ENCODE peak calls at places on chromosomes 5 and 9, in seven cellular contexts. R is heart left ventricle, I is small intestine, L is A549, W is SJSA1, O is AG09309, C is omental fat pad. X is an unnamed sample.

GRCh38 chr5:43231977-43232376 is 40.0 kb downstream of the NIM1K start:
- DNase-seq in R (no peak), I (peak; percentile 12), L (no peak), W (no peak), O (no peak), C (no peak), X (peak; percentile 30)

GRCh38 chr5:1035421-1036405 is 27.1 kb downstream of the NKD2 start:
- DNase-seq in R (peak; percentile 61), I (no peak), L (no peak), W (no peak), O (no peak), C (no peak), X (no peak)

GRCh38 chr9:128683340-128684064 is 5.5 kb upstream of the SET start:
- DNase-seq in R (peak; percentile 72), I (peak; percentile 78), L (peak; percentile 56), W (no peak), O (no peak), C (no peak), X (peak; percentile 67)

GRCh38 chr5:16180789-16181082 is 1.1 kb upstream of the MARCHF11 start:
- DNase-seq in R (no peak), I (no peak), L (no peak), W (no peak), O (no peak), C (no peak), X (no peak)

GRCh38 chr9:85040806-85041575 is 371.5 kb downstream of the NTRK2 start:
- DNase-seq in R (no peak), I (no peak), L (no peak), W (no peak), O (no peak), C (no peak), X (no peak)

GRCh38 chr9:16704489-16705111 is 165.9 kb downstream of the BNC2 start:
- DNase-seq in R (peak; percentile 54), I (no peak), L (peak; percentile 43), W (peak; percentile 65), O (no peak), C (no peak), X (no peak)

GRCh38 chr5:150789943-150790611 is 11.5 kb downstream of the SMIM3 start:
- DNase-seq in R (no peak), I (peak; percentile 50), L (no peak), W (peak; percentile 92), O (peak; percentile 98), C (no peak), X (peak; percentile 30)

GRCh38 chr5:141934099-141934844 is 10.6 kb downstream of the DELE1 start:
- DNase-seq in R (no peak), I (peak; percentile 88), L (no peak), W (no peak), O (no peak), C (no peak), X (no peak)

GRCh38 chr9:129838707-129839259 is 3.5 kb downstream of the USP20 start:
- DNase-seq in R (no peak), I (no peak), L (no peak), W (peak; percentile 36), O (peak; percentile 80), C (no peak), X (peak; percentile 55)

GRCh38 chr9:126523621-126524111 is 90.1 kb upstream of the LMX1B start:
- DNase-seq in R (no peak), I (no peak), L (no peak), W (no peak), O (no peak), C (no peak), X (no peak)

GRCh38 chr5:127608077-127608660 is 40.7 kb upstream of the CTXN3 start:
- DNase-seq in R (no peak), I (no peak), L (no peak), W (no peak), O (no peak), C (no peak), X (no peak)

GRCh38 chr9:28720746-28721145 is 1147.5 kb upstream of the C9orf72 start:
- DNase-seq in R (no peak), I (no peak), L (no peak), W (no peak), O (no peak), C (no peak), X (no peak)

GRCh38 chr5:39801306-39801705 is 376.5 kb upstream of the DAB2 start:
- DNase-seq in R (no peak), I (no peak), L (no peak), W (no peak), O (no peak), C (no peak), X (no peak)